ENCODE peak calls at places on chromosomes 1 and 21, in five cellular contexts. One of them, this sample, is unnamed.

GRCh38 chr1:228093050-228093906 is 9.8 kb downstream of the C1orf35 start:
- DNase-seq in IMR-90: no peak
- DNase-seq in A549: no peak
- DNase-seq in cardiac fibroblast: no peak
- DNase-seq in lower leg skin: no peak
- DNase-seq in this sample: no peak

GRCh38 chr1:170290226-170290625 is 144.5 kb downstream of the NTMT2 start:
- DNase-seq in IMR-90: no peak
- DNase-seq in A549: no peak
- DNase-seq in cardiac fibroblast: no peak
- DNase-seq in lower leg skin: no peak
- DNase-seq in this sample: peak; percentile 25

GRCh38 chr1:119947468-119947867 is 51.2 kb upstream of the ADAM30 start:
- DNase-seq in IMR-90: peak; percentile 95
- DNase-seq in A549: no peak
- DNase-seq in cardiac fibroblast: peak; percentile 72
- DNase-seq in lower leg skin: no peak
- DNase-seq in this sample: peak; percentile 81

GRCh38 chr21:41402231-41402630 is 23.8 kb upstream of the MX1 start:
- DNase-seq in IMR-90: no peak
- DNase-seq in A549: no peak
- DNase-seq in cardiac fibroblast: no peak
- DNase-seq in lower leg skin: no peak
- DNase-seq in this sample: no peak

GRCh38 chr1:41633764-41634163 is 149.3 kb upstream of the EDN2 start:
- DNase-seq in IMR-90: peak; percentile 32
- DNase-seq in A549: no peak
- DNase-seq in cardiac fibroblast: no peak
- DNase-seq in lower leg skin: no peak
- DNase-seq in this sample: no peak

GRCh38 chr1:194658090-194658439 is 1471.7 kb upstream of the B3GALT2 start:
- DNase-seq in IMR-90: peak; percentile 81
- DNase-seq in A549: no peak
- DNase-seq in cardiac fibroblast: peak; percentile 0
- DNase-seq in lower leg skin: no peak
- DNase-seq in this sample: peak; percentile 10

GRCh38 chr1:199931666-199932377 is 95.7 kb upstream of the NR5A2 start:
- DNase-seq in IMR-90: no peak
- DNase-seq in A549: no peak
- DNase-seq in cardiac fibroblast: peak; percentile 14
- DNase-seq in lower leg skin: no peak
- DNase-seq in this sample: no peak

GRCh38 chr1:207300970-207301369 is 20.5 kb upstream of the CD55 start:
- DNase-seq in IMR-90: no peak
- DNase-seq in A549: no peak
- DNase-seq in cardiac fibroblast: no peak
- DNase-seq in lower leg skin: no peak
- DNase-seq in this sample: no peak

GRCh38 chr1:110690966-110691365 is 16.2 kb upstream of the KCNA3 start:
- DNase-seq in IMR-90: no peak
- DNase-seq in A549: no peak
- DNase-seq in cardiac fibroblast: no peak
- DNase-seq in lower leg skin: no peak
- DNase-seq in this sample: no peak

GRCh38 chr1:103284270-103284669 is 175.9 kb upstream of the COL11A1 start:
- DNase-seq in IMR-90: peak; percentile 13
- DNase-seq in A549: no peak
- DNase-seq in cardiac fibroblast: peak; percentile 4
- DNase-seq in lower leg skin: no peak
- DNase-seq in this sample: peak; percentile 51

GRCh38 chr1:206479164-206480125 is 9.2 kb downstream of the IKBKE start:
- DNase-seq in IMR-90: peak; percentile 82
- DNase-seq in A549: peak; percentile 91
- DNase-seq in cardiac fibroblast: peak; percentile 87
- DNase-seq in lower leg skin: peak; percentile 75
- DNase-seq in this sample: no peak

GRCh38 chr1:24117722-24118409 is 5.9 kb upstream of the MYOM3 start:
- DNase-seq in IMR-90: peak; percentile 40
- DNase-seq in A549: peak; percentile 43
- DNase-seq in cardiac fibroblast: peak; percentile 37
- DNase-seq in lower leg skin: no peak
- DNase-seq in this sample: no peak

GRCh38 chr1:10399487-10399917 is 638 bp downstream of the PGD start:
- DNase-seq in IMR-90: peak; percentile 54
- DNase-seq in A549: no peak
- DNase-seq in cardiac fibroblast: peak; percentile 38
- DNase-seq in lower leg skin: no peak
- DNase-seq in this sample: no peak

GRCh38 chr1:202716654-202717053 is 6.4 kb upstream of the SYT2 start:
- DNase-seq in IMR-90: no peak
- DNase-seq in A549: no peak
- DNase-seq in cardiac fibroblast: no peak
- DNase-seq in lower leg skin: no peak
- DNase-seq in this sample: no peak

GRCh38 chr21:36820176-36821031 is 121.5 kb downstream of the SIM2 start:
- DNase-seq in IMR-90: no peak
- DNase-seq in A549: no peak
- DNase-seq in cardiac fibroblast: peak; percentile 29
- DNase-seq in lower leg skin: no peak
- DNase-seq in this sample: no peak

GRCh38 chr1:110298991-110299390 is 40.2 kb upstream of the RBM15 start:
- DNase-seq in IMR-90: peak; percentile 27
- DNase-seq in A549: no peak
- DNase-seq in cardiac fibroblast: no peak
- DNase-seq in lower leg skin: no peak
- DNase-seq in this sample: no peak

GRCh38 chr1:234230414-234230862 is 142.8 kb upstream of the COA6 start:
- DNase-seq in IMR-90: no peak
- DNase-seq in A549: no peak
- DNase-seq in cardiac fibroblast: no peak
- DNase-seq in lower leg skin: no peak
- DNase-seq in this sample: no peak

GRCh38 chr1:14660795-14661194 is 62.3 kb downstream of the KAZN start:
- DNase-seq in IMR-90: no peak
- DNase-seq in A549: no peak
- DNase-seq in cardiac fibroblast: peak; percentile 20
- DNase-seq in lower leg skin: no peak
- DNase-seq in this sample: no peak

GRCh38 chr1:25889470-25889869 is 14.0 kb upstream of the PAQR7 start:
- DNase-seq in IMR-90: peak; percentile 43
- DNase-seq in A549: no peak
- DNase-seq in cardiac fibroblast: no peak
- DNase-seq in lower leg skin: no peak
- DNase-seq in this sample: no peak

GRCh38 chr1:40708750-40709099 is 17.2 kb downstream of the NFYC start:
- DNase-seq in IMR-90: peak; percentile 91
- DNase-seq in A549: peak; percentile 65
- DNase-seq in cardiac fibroblast: peak; percentile 93
- DNase-seq in lower leg skin: no peak
- DNase-seq in this sample: peak; percentile 72

GRCh38 chr1:39960461-39960958 is 5.6 kb downstream of the MFSD2A start:
- DNase-seq in IMR-90: no peak
- DNase-seq in A549: no peak
- DNase-seq in cardiac fibroblast: no peak
- DNase-seq in lower leg skin: peak; percentile 60
- DNase-seq in this sample: no peak

GRCh38 chr1:109472779-109473178 is 6.4 kb downstream of the SYPL2 start:
- DNase-seq in IMR-90: no peak
- DNase-seq in A549: no peak
- DNase-seq in cardiac fibroblast: no peak
- DNase-seq in lower leg skin: no peak
- DNase-seq in this sample: no peak

GRCh38 chr21:36430841-36431240 is 45.6 kb downstream of the CHAF1B start:
- DNase-seq in IMR-90: no peak
- DNase-seq in A549: no peak
- DNase-seq in cardiac fibroblast: peak; percentile 37
- DNase-seq in lower leg skin: no peak
- DNase-seq in this sample: no peak

GRCh38 chr1:230011333-230012092 is 55.5 kb upstream of the GALNT2 start:
- DNase-seq in IMR-90: no peak
- DNase-seq in A549: no peak
- DNase-seq in cardiac fibroblast: no peak
- DNase-seq in lower leg skin: no peak
- DNase-seq in this sample: no peak

GRCh38 chr1:181398544-181398943 is 84.8 kb upstream of the CACNA1E start:
- DNase-seq in IMR-90: no peak
- DNase-seq in A549: no peak
- DNase-seq in cardiac fibroblast: no peak
- DNase-seq in lower leg skin: no peak
- DNase-seq in this sample: no peak

GRCh38 chr1:197919523-197920301 is 2.5 kb downstream of the LHX9 start:
- DNase-seq in IMR-90: no peak
- DNase-seq in A549: no peak
- DNase-seq in cardiac fibroblast: no peak
- DNase-seq in lower leg skin: no peak
- DNase-seq in this sample: no peak

GRCh38 chr1:197923013-197923412 is 5.8 kb downstream of the LHX9 start:
- DNase-seq in IMR-90: no peak
- DNase-seq in A549: no peak
- DNase-seq in cardiac fibroblast: no peak
- DNase-seq in lower leg skin: no peak
- DNase-seq in this sample: no peak

GRCh38 chr1:197922070-197922390 is 4.9 kb downstream of the LHX9 start:
- DNase-seq in IMR-90: no peak
- DNase-seq in A549: no peak
- DNase-seq in cardiac fibroblast: no peak
- DNase-seq in lower leg skin: no peak
- DNase-seq in this sample: no peak

GRCh38 chr1:197920345-197921117 is 3.4 kb downstream of the LHX9 start:
- DNase-seq in IMR-90: no peak
- DNase-seq in A549: no peak
- DNase-seq in cardiac fibroblast: no peak
- DNase-seq in lower leg skin: no peak
- DNase-seq in this sample: no peak

DNA sequence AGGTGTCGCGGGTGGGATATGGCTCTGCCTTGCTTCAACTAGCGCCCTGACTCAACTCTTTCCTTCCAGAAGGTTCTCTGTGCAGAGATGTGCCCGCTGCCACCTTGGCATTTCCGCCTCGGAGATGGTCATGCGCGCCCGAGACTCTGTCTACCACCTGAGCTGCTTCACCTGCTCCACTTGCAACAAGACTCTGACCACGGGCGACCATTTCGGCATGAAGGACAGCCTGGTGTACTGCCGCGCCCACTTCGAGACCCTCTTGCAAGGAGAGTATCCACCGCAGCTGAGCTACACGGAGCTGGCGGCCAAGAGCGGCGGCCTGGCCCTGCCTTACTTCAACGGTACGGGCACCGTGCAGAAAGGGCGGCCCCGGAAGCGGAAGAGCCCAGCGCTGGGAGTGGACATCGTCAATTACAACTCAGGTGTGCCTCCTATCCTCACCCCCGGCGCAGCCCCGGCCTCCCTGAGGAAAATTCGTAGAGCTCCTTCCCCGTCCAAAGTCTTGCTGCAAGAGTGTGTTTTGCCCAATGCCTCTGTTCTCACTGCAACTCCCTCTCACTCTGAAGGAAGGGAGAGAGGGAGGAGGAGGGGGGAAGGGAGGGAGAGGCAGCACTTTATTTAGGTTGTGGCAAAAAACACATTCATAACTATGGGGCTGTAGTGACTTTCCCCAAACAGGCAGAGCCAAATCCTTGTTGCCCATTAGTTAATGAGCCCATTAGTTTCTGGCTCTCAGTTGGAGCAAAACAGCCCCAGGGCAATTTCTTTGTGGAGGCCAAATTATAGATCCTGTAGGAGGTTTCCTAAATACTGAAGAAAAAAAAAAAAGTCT is 4.3 kb downstream of the LHX9 start:
- DNase-seq in IMR-90: no peak
- DNase-seq in A549: no peak
- DNase-seq in cardiac fibroblast: no peak
- DNase-seq in lower leg skin: no peak
- DNase-seq in this sample: no peak
- H3K4me3 ChIP-seq in IMR-90: no peak overlapping the region
- H3K4me3 ChIP-seq in A549: no peak overlapping the region
- H3K4me3 ChIP-seq in cardiac fibroblast: no peak overlapping the region
- H3K4me3 ChIP-seq in lower leg skin: no peak overlapping the region
- H3K4me3 ChIP-seq in this sample: no peak overlapping the region

GRCh38 chr1:158686430-158687009 is at the start of gene SPTA1:
- DNase-seq in IMR-90: no peak
- DNase-seq in A549: no peak
- DNase-seq in cardiac fibroblast: peak; percentile 52
- DNase-seq in lower leg skin: no peak
- DNase-seq in this sample: no peak
- H3K4me3 ChIP-seq in IMR-90: no peak within 1 kb of the TSS
- H3K4me3 ChIP-seq in A549: no peak within 1 kb of the TSS
- H3K4me3 ChIP-seq in cardiac fibroblast: no peak within 1 kb of the TSS
- H3K4me3 ChIP-seq in lower leg skin: no peak within 1 kb of the TSS
- H3K4me3 ChIP-seq in this sample: no peak within 1 kb of the TSS

GRCh38 chr1:93437976-93438605 is 9.8 kb upstream of the FNBP1L start:
- DNase-seq in IMR-90: peak; percentile 65
- DNase-seq in A549: peak; percentile 47
- DNase-seq in cardiac fibroblast: peak; percentile 78
- DNase-seq in lower leg skin: no peak
- DNase-seq in this sample: no peak

GRCh38 chr1:93442276-93442675 is 5.6 kb upstream of the FNBP1L start:
- DNase-seq in IMR-90: no peak
- DNase-seq in A549: no peak
- DNase-seq in cardiac fibroblast: peak; percentile 25
- DNase-seq in lower leg skin: no peak
- DNase-seq in this sample: no peak

GRCh38 chr1:93438716-93439115 is 9.2 kb upstream of the FNBP1L start:
- DNase-seq in IMR-90: no peak
- DNase-seq in A549: no peak
- DNase-seq in cardiac fibroblast: no peak
- DNase-seq in lower leg skin: no peak
- DNase-seq in this sample: no peak

GRCh38 chr1:93441589-93441988 is 6.3 kb upstream of the FNBP1L start:
- DNase-seq in IMR-90: no peak
- DNase-seq in A549: no peak
- DNase-seq in cardiac fibroblast: no peak
- DNase-seq in lower leg skin: no peak
- DNase-seq in this sample: no peak

GRCh38 chr1:93440272-93440671 is 7.6 kb upstream of the FNBP1L start:
- DNase-seq in IMR-90: no peak
- DNase-seq in A549: no peak
- DNase-seq in cardiac fibroblast: no peak
- DNase-seq in lower leg skin: no peak
- DNase-seq in this sample: no peak
- H3K4me3 ChIP-seq in IMR-90: no peak overlapping the region
- H3K4me3 ChIP-seq in A549: no peak overlapping the region
- H3K4me3 ChIP-seq in cardiac fibroblast: no peak overlapping the region
- H3K4me3 ChIP-seq in lower leg skin: no peak overlapping the region
- H3K4me3 ChIP-seq in this sample: no peak overlapping the region

GRCh38 chr1:26922201-26922729 is 722 bp downstream of the NUDC start:
- DNase-seq in IMR-90: peak; percentile 12
- DNase-seq in A549: no peak
- DNase-seq in cardiac fibroblast: peak; percentile 25
- DNase-seq in lower leg skin: no peak
- DNase-seq in this sample: no peak

GRCh38 chr1:26922901-26923300 is 1.4 kb downstream of the NUDC start:
- DNase-seq in IMR-90: no peak
- DNase-seq in A549: no peak
- DNase-seq in cardiac fibroblast: no peak
- DNase-seq in lower leg skin: no peak
- DNase-seq in this sample: no peak

GRCh38 chr1:26921462-26922200 is at the start of gene NUDC:
- DNase-seq in IMR-90: peak; percentile 96
- DNase-seq in A549: peak; percentile 90
- DNase-seq in cardiac fibroblast: peak; percentile 98
- DNase-seq in lower leg skin: peak; percentile 96
- DNase-seq in this sample: peak; percentile 87

GRCh38 chr1:26923711-26924110 is 2.2 kb downstream of the NUDC start:
- DNase-seq in IMR-90: peak; percentile 52
- DNase-seq in A549: no peak
- DNase-seq in cardiac fibroblast: peak; percentile 22
- DNase-seq in lower leg skin: no peak
- DNase-seq in this sample: no peak

GRCh38 chr1:26921126-26921461 is 449 bp upstream of the NUDC start:
- DNase-seq in IMR-90: no peak
- DNase-seq in A549: no peak
- DNase-seq in cardiac fibroblast: no peak
- DNase-seq in lower leg skin: no peak
- DNase-seq in this sample: no peak
- H3K4me3 ChIP-seq in IMR-90: peak overlapping the region; percentile 43
- H3K4me3 ChIP-seq in A549: peak overlapping the region; percentile 98
- H3K4me3 ChIP-seq in cardiac fibroblast: peak overlapping the region; percentile 95
- H3K4me3 ChIP-seq in lower leg skin: peak overlapping the region; percentile 96
- H3K4me3 ChIP-seq in this sample: peak overlapping the region; percentile 91